ENCODE peak calls at places on chromosomes 5 and 9, in five cellular contexts. F, W, K, D and X are unnamed samples.

GRCh38 chr5:158990979-158991378 is 108.7 kb downstream of the EBF1 start:
- DNase-seq in F (no peak), W (no peak), K (no peak), D (no peak), X (no peak)

GRCh38 chr9:4301302-4301701 is 1.4 kb upstream of the GLIS3 start:
- DNase-seq in F (no peak), W (no peak), K (peak), D (no peak), X (peak)

GRCh38 chr5:142304013-142304701 is 20.7 kb downstream of the SPRY4 start:
- DNase-seq in F (no peak), W (no peak), K (peak), D (no peak), X (no peak)

GRCh38 chr5:157502143-157502647 is 42.2 kb downstream of the NIPAL4 start:
- DNase-seq in F (peak), W (no peak), K (peak), D (peak), X (no peak)

GRCh38 chr9:120928015-120928719 is 1.6 kb upstream of the TRAF1 start:
- DNase-seq in F (no peak), W (peak), K (no peak), D (peak), X (no peak)

GRCh38 chr5:177431317-177432142 is 5.1 kb downstream of the GRK6 start:
- DNase-seq in F (no peak), W (no peak), K (no peak), D (peak), X (no peak)

GRCh38 chr9:126612329-126612812 is 1.4 kb upstream of the LMX1B start:
- DNase-seq in F (no peak), W (no peak), K (no peak), D (peak), X (no peak)

GRCh38 chr9:125559894-125560293 is 147.1 kb downstream of the MAPKAP1 start:
- DNase-seq in F (no peak), W (no peak), K (no peak), D (no peak), X (no peak)

GRCh38 chr9:120856700-120857099 is 14.0 kb upstream of the PSMD5 start:
- DNase-seq in F (no peak), W (no peak), K (no peak), D (no peak), X (no peak)

GRCh38 chr9:95438958-95439357 is 77.8 kb downstream of the PTCH1 start:
- DNase-seq in F (no peak), W (no peak), K (no peak), D (no peak), X (no peak)

GRCh38 chr5:35876454-35876853 is 19.8 kb downstream of the IL7R start:
- DNase-seq in F (no peak), W (no peak), K (peak), D (no peak), X (no peak)

GRCh38 chr9:74748966-74749365 is 138.8 kb downstream of the TRPM6 start:
- DNase-seq in F (no peak), W (no peak), K (no peak), D (no peak), X (no peak)

GRCh38 chr9:125632321-125633115 is 74.5 kb downstream of the MAPKAP1 start:
- DNase-seq in F (no peak), W (no peak), K (peak), D (no peak), X (no peak)

GRCh38 chr9:130058154-130058553 is 4.4 kb downstream of the GPR107 start:
- DNase-seq in F (no peak), W (no peak), K (no peak), D (peak), X (no peak)

GRCh38 chr9:137464291-137464999 is 5.3 kb upstream of the NSMF start:
- DNase-seq in F (no peak), W (no peak), K (no peak), D (no peak), X (no peak)

GRCh38 chr9:33320568-33321261 is 30.4 kb downstream of the NFX1 start:
- DNase-seq in F (peak), W (peak), K (peak), D (no peak), X (peak)

GRCh38 chr9:752201-752600 is 89.3 kb upstream of the DMRT1 start:
- DNase-seq in F (peak), W (no peak), K (peak), D (no peak), X (peak)

GRCh38 chr5:178078197-178078995 is 34.9 kb upstream of the N4BP3 start:
- DNase-seq in F (peak), W (no peak), K (peak), D (no peak), X (peak)

GRCh38 chr9:123438321-123438720 is 82.3 kb downstream of the CRB2 start:
- DNase-seq in F (no peak), W (no peak), K (peak), D (no peak), X (no peak)

GRCh38 chr9:2351324-2351723 is 270.3 kb upstream of the VLDLR start:
- DNase-seq in F (no peak), W (no peak), K (no peak), D (no peak), X (no peak)

GRCh38 chr5:173515526-173515925 is 100.9 kb downstream of the BOD1 start:
- DNase-seq in F (no peak), W (no peak), K (peak), D (no peak), X (peak)

GRCh38 chr9:129981180-129981907 is 61.6 kb downstream of the FNBP1 start:
- DNase-seq in F (peak), W (peak), K (no peak), D (peak), X (no peak)

GRCh38 chr5:37834542-37835399 is 5.1 kb downstream of the GDNF start:
- DNase-seq in F (no peak), W (no peak), K (no peak), D (peak), X (no peak)

GRCh38 chr5:149358818-149359217 is 972 bp downstream of the PCYOX1L start:
- DNase-seq in F (no peak), W (no peak), K (peak), D (no peak), X (no peak)

GRCh38 chr9:116647515-116647809 is 39.6 kb upstream of the TRIM32 start:
- DNase-seq in F (no peak), W (no peak), K (no peak), D (no peak), X (no peak)

GRCh38 chr9:73089304-73089985 is 62.2 kb upstream of the ANXA1 start:
- DNase-seq in F (no peak), W (no peak), K (no peak), D (no peak), X (no peak)

GRCh38 chr9:120080781-120081180 is 499.2 kb downstream of the CDK5RAP2 start:
- DNase-seq in F (no peak), W (no peak), K (no peak), D (no peak), X (no peak)

GRCh38 chr5:68714810-68715209 is 379.0 kb upstream of the SLC30A5 start:
- DNase-seq in F (no peak), W (no peak), K (no peak), D (no peak), X (no peak)

GRCh38 chr5:80967500-80968181 is 7.5 kb downstream of the RASGRF2 start:
- DNase-seq in F (peak), W (peak), K (peak), D (peak), X (peak)

GRCh38 chr9:81083062-81083461 is 606.3 kb downstream of the TLE1 start:
- DNase-seq in F (peak), W (peak), K (peak), D (peak), X (no peak)

GRCh38 chr5:172443441-172444109 is 10.8 kb downstream of the SH3PXD2B start:
- DNase-seq in F (peak), W (peak), K (peak), D (peak), X (peak)

GRCh38 chr5:7642029-7642428 is 208.9 kb downstream of the CFAP90 start:
- DNase-seq in F (no peak), W (no peak), K (no peak), D (no peak), X (no peak)

GRCh38 chr9:135248721-135249120 is 161.3 kb downstream of the OLFM1 start:
- DNase-seq in F (no peak), W (no peak), K (no peak), D (peak), X (no peak)

GRCh38 chr9:130927338-130927737 is 11.7 kb downstream of the FIBCD1 start:
- DNase-seq in F (no peak), W (no peak), K (peak), D (no peak), X (no peak)

GRCh38 chr9:76883341-76883740 is 22.6 kb downstream of the PRUNE2 start:
- DNase-seq in F (no peak), W (no peak), K (no peak), D (no peak), X (no peak)

GRCh38 chr5:173917788-173918786 is 29.9 kb downstream of the CPEB4 start:
- DNase-seq in F (peak), W (peak), K (peak), D (peak), X (peak)

GRCh38 chr9:21804791-21805190 is 2.4 kb downstream of the MTAP start:
- DNase-seq in F (no peak), W (no peak), K (no peak), D (no peak), X (no peak)

GRCh38 chr5:24026288-24026687 is 518.9 kb downstream of the PRDM9 start:
- DNase-seq in F (no peak), W (no peak), K (no peak), D (no peak), X (no peak)

GRCh38 chr5:8843766-8844165 is 702.1 kb downstream of the SEMA5A start:
- DNase-seq in F (peak), W (peak), K (peak), D (no peak), X (peak)

GRCh38 chr5:124333295-124333979 is 413.0 kb downstream of the ZNF608 start:
- DNase-seq in F (no peak), W (no peak), K (no peak), D (no peak), X (no peak)
- TF ChIP-seq CTCF in F (no peak), W (no peak), K (no peak), D (no peak), X (no peak)

GRCh38 chr5:112417931-112418358 is 1.1 kb downstream of the EPB41L4A start:
- DNase-seq in F (peak), W (peak), K (no peak), D (no peak), X (no peak)
- H3K4me3 ChIP-seq in F (peak), W (no peak), K (no peak), D (peak), X (peak)

DNA sequence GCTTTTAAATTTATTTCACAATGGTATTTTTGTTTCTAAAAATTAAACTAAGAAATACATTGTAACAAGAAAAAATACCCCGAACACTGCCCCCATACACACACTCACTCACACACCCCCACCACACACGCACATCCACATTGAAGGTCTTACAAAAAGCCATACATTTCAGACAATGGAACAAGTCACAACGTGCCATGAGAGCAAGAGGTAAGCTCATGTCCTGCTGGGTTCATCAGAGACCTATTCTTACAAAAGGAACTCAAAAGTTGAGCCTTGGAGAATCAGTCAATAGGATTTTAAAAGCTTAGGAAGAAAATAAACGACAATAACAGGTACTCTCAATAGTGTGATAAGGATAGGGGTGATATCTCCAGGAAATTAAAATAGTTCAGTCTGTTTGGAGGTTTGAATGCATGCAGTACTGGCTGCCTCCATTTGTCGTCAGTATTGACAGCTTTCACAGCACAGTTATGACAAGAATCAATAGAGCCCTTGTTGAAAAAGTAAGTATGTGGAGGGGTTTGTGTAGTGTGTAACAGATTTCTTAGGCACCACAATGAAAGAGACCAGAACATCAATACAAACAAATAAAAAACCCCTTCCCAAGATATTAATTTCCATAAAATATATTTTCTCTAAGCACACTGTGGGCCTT is 1826.2 kb upstream of the CDH6 start:
- DNase-seq in F (no peak), W (no peak), K (no peak), D (no peak), X (no peak)
- TF ChIP-seq CTCF in F (no peak), W (no peak), K (no peak), D (no peak), X (no peak)

GRCh38 chr9:71766663-71767062 is 1.6 kb downstream of the CEMIP2 start:
- DNase-seq in F (no peak), W (no peak), K (no peak), D (no peak), X (no peak)

GRCh38 chr9:71767421-71768321 is 642 bp downstream of the CEMIP2 start:
- DNase-seq in F (no peak), W (peak), K (peak), D (peak), X (no peak)

GRCh38 chr9:71764438-71764837 is 3.9 kb downstream of the CEMIP2 start:
- DNase-seq in F (no peak), W (no peak), K (no peak), D (no peak), X (no peak)

GRCh38 chr9:71763752-71764332 is 4.5 kb downstream of the CEMIP2 start:
- DNase-seq in F (no peak), W (no peak), K (no peak), D (no peak), X (peak)

GRCh38 chr9:71765693-71766092 is 2.6 kb downstream of the CEMIP2 start:
- DNase-seq in F (no peak), W (no peak), K (peak), D (no peak), X (no peak)
- H3K4me3 ChIP-seq in F (no peak), W (no peak), K (no peak), D (no peak), X (peak)

GRCh38 chr5:59660737-59661136 is 232.8 kb downstream of the PDE4D start:
- DNase-seq in F (peak), W (no peak), K (peak), D (no peak), X (no peak)
- TF ChIP-seq CTCF in F (peak), W (no peak), K (peak), D (peak), X (peak)

GRCh38 chr9:78630966-78631365 is 334.0 kb downstream of the PSAT1 start:
- DNase-seq in F (no peak), W (no peak), K (no peak), D (no peak), X (no peak)
- H3K4me3 ChIP-seq in F (no peak), W (no peak), K (no peak), D (no peak), X (no peak)

DNA sequence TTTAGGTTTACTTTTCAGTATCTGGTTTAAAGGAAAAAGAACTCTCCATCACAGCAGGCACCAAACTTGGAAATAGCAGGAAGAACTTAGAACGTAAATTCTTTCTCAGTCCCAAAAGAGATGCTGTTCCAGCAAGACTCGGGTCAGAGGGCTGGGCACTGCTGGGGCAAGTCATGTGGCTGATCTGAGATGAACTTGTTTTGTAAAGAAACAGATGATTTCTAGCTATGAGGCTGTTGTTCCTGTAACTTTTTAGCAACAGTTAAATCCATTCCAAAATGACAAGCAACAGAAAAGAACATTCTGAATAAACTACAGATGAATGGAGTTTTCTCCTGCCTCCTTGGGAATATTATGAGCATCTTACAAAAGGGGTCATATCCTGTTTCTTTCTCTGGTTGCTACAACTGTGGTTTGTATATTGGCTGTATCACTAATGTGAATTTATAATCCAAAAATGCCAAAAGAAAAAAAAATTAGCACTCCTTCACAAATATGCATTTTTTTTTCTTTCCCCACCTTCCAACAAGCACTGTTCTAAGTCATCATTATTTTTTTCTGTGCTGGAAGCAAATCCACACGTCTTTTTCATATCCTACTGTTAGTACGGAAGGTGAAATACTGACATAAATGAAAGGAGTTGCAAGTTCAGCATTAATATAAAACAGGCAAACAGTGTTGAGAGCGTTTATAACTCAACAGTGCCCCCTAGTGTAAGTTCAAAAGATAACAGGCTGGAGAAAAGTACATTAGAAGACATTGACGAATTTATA is 31.0 kb downstream of the OR2K2 start:
- DNase-seq in F (peak), W (peak), K (peak), D (peak), X (peak)
- TF ChIP-seq CTCF in F (peak), W (peak), K (peak), D (peak), X (peak)